ENCODE peak calls at places on chromosomes 5 and 9, in four cellular contexts. A is fibroblast of lung, V is astrocyte, Q is HCT116. W is an unnamed sample.

GRCh38 chr9:34252670-34253459 is 74.0 kb downstream of the UBAP1 start:
- DNase-seq in A (peak; percentile 72), V (peak; percentile 61), Q (peak; percentile 18), W (peak; percentile 66)

GRCh38 chr5:1467341-1468246 is 22.4 kb upstream of the SLC6A3 start:
- DNase-seq in A (no peak), V (no peak), Q (no peak), W (no peak)

GRCh38 chr5:106862450-106863193 is 808.1 kb downstream of the EFNA5 start:
- DNase-seq in A (peak; percentile 91), V (peak; percentile 92), Q (no peak), W (no peak)

GRCh38 chr9:108087781-108088180 is 598.2 kb upstream of the KLF4 start:
- DNase-seq in A (no peak), V (no peak), Q (no peak), W (no peak)

GRCh38 chr9:89668216-89668867 is 63.5 kb downstream of the GADD45G start:
- DNase-seq in A (no peak), V (no peak), Q (no peak), W (no peak)

GRCh38 chr5:45105491-45105994 is 296.8 kb downstream of the MRPS30 start:
- DNase-seq in A (no peak), V (no peak), Q (no peak), W (no peak)

GRCh38 chr9:120214331-120214730 is 365.6 kb downstream of the CDK5RAP2 start:
- DNase-seq in A (no peak), V (no peak), Q (no peak), W (no peak)

GRCh38 chr5:103774736-103775135 is 212.1 kb upstream of the NUDT12 start:
- DNase-seq in A (peak; percentile 72), V (peak; percentile 61), Q (no peak), W (no peak)

GRCh38 chr5:53469946-53470687 is 10.3 kb upstream of the FST start:
- DNase-seq in A (peak; percentile 83), V (peak; percentile 79), Q (no peak), W (no peak)
- H3K27ac ChIP-seq in A (no peak overlapping the region), V (no peak overlapping the region), Q (no peak overlapping the region), W (no peak overlapping the region)

GRCh38 chr5:135304352-135305221 is 94.4 kb downstream of the MACROH2A1 start:
- DNase-seq in A (peak; percentile 51), V (peak; percentile 30), Q (no peak), W (no peak)

GRCh38 chr5:135306557-135306956 is 92.5 kb downstream of the MACROH2A1 start:
- DNase-seq in A (no peak), V (no peak), Q (no peak), W (no peak)

GRCh38 chr5:135308245-135308644 is 90.8 kb downstream of the MACROH2A1 start:
- DNase-seq in A (peak; percentile 58), V (peak; percentile 46), Q (no peak), W (no peak)

GRCh38 chr5:135307143-135307903 is 91.7 kb downstream of the MACROH2A1 start:
- DNase-seq in A (peak; percentile 17), V (no peak), Q (no peak), W (no peak)

GRCh38 chr5:135303582-135304173 is 95.4 kb downstream of the MACROH2A1 start:
- DNase-seq in A (no peak), V (no peak), Q (no peak), W (no peak)
- H3K4me1 ChIP-seq in A (peaks cover 5% of the 10 kb centered on the region), V (peaks cover 6% of the 10 kb centered on the region), Q (no peaks in the 10 kb centered on the region), W (no peaks in the 10 kb centered on the region)

GRCh38 chr9:121650220-121651013 is 1.0 kb upstream of the DAB2IP start:
- DNase-seq in A (peak; percentile 55), V (peak; percentile 38), Q (no peak), W (peak; percentile 93)

GRCh38 chr9:121652838-121653231 is 1.4 kb downstream of the DAB2IP start:
- DNase-seq in A (no peak), V (no peak), Q (no peak), W (no peak)

GRCh38 chr9:121651014-121651294 is 480 bp upstream of the DAB2IP start:
- DNase-seq in A (no peak), V (no peak), Q (no peak), W (peak; percentile 39)

GRCh38 chr9:121652037-121652837 is 803 bp downstream of the DAB2IP start:
- DNase-seq in A (peak; percentile 23), V (no peak), Q (no peak), W (peak; percentile 39)

DNA sequence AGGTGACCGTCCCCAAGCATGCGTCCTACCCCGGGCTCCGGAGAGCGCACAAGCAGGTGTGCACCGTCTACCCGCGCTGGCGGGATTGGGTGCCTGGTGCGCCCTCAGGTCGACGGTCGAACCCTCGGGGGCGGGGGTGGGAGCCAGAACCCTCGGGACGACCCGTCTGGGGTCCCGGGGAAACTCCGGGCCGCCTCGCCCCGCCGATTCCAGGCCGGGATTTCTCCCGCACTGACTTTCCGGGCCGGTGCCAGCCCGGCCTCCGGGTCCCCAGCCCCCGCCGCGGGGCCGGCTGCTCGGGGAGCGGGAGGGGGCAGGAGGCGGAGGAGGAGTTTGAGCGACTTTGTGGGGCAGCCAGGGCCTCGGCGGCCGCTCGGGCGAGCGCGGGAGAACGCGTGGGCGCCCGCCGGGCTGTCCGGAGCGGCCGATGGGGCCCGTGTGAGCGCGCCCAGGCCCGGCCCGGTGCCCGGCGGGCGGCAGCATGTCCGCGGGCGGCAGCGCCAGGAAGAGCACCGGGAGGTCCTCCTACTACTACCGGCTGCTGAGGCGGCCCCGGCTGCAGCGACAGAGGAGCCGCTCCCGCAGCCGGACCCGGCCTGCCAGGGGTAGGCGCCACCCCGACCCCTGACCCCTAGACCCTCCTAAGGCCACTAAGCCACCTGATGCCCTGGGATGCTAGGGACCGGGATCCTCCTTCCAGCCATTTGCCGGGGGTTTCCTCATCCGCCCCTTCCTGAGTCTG is at the start of gene DAB2IP:
- DNase-seq in A (peak; percentile 54), V (no peak), Q (no peak), W (peak; percentile 88)
- TF ChIP-seq EZH2 in A (no peak), V (no peak), Q (no peak), W (no peak)

GRCh38 chr9:99071313-99072039 is 33.4 kb upstream of the TGFBR1 start:
- DNase-seq in A (peak; percentile 55), V (peak; percentile 39), Q (no peak), W (no peak)
- H3K27ac ChIP-seq in A (no peak overlapping the region), V (peak overlapping the region; percentile 36), Q (no peak overlapping the region), W (no peak overlapping the region)

GRCh38 chr5:79560774-79561524 is 47.0 kb upstream of the HOMER1 start:
- DNase-seq in A (peak; percentile 61), V (peak; percentile 40), Q (no peak), W (no peak)

GRCh38 chr5:79552984-79553383 is 39.0 kb upstream of the HOMER1 start:
- DNase-seq in A (no peak), V (no peak), Q (no peak), W (peak; percentile 88)

GRCh38 chr5:79555418-79555817 is 41.5 kb upstream of the HOMER1 start:
- DNase-seq in A (no peak), V (no peak), Q (no peak), W (no peak)
- H3K4me1 ChIP-seq in A (no peaks in the 10 kb centered on the region), V (no peaks in the 10 kb centered on the region), Q (no peaks in the 10 kb centered on the region), W (peaks cover 19% of the 10 kb centered on the region)

GRCh38 chr5:32160228-32160627 is 13.9 kb downstream of the GOLPH3 start:
- DNase-seq in A (no peak), V (no peak), Q (no peak), W (no peak)

GRCh38 chr5:32165597-32165996 is 8.5 kb downstream of the GOLPH3 start:
- DNase-seq in A (no peak), V (no peak), Q (no peak), W (no peak)

GRCh38 chr5:32159328-32160072 is 14.6 kb downstream of the GOLPH3 start:
- DNase-seq in A (no peak), V (no peak), Q (no peak), W (no peak)

GRCh38 chr5:32163785-32164184 is 10.3 kb downstream of the GOLPH3 start:
- DNase-seq in A (no peak), V (no peak), Q (no peak), W (no peak)

DNA sequence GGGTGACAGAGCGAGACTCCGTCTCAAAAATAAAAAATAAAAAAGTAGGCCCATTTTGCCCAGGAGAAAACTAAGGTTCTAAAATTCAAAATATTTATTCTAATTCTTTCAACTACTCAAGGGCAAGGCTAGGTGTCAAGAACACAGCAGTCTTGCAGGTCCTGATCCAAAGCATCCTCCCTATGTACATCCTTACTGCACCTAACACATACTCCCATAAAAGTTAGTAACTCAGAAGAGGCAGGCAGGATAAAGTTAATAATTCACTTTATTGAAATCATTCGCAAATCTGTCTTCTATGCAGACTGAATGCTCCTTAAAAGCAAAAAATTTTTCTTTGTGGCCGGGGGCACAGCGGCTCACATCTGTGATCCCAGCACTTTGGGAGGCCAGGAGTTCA is 11.1 kb downstream of the GOLPH3 start:
- DNase-seq in A (no peak), V (no peak), Q (no peak), W (no peak)
- TF ChIP-seq EZH2 in A (no peak), V (no peak), Q (no peak), W (no peak)

GRCh38 chr5:105392122-105392709 is 1829.6 kb upstream of the NUDT12 start:
- DNase-seq in A (no peak), V (no peak), Q (peak; percentile 7), W (no peak)

DNA sequence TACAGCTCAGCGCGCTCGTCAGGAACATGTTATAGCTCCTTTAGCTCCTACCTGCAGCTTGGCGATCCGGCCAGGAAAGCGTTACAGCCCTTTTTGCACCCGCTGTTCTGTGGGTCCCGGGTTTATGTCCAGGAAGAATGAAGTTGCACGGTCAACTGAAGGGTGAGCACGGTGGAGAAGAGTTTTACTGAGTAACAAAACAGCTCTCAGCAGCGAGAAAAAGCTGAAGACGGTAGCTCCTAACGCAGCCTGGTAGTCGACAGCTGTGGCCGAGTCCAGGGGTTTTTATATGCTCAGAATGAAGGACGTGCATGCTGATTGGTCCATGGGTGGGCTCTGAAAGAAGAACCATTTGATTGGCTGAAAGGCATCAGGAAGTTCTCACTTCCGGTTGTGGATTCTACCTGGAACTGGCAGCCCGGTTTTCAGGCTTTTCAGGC is 1830.1 kb upstream of the NUDT12 start:
- DNase-seq in A (no peak), V (no peak), Q (peak; percentile 81), W (no peak)
- H3K27ac ChIP-seq in A (no peak overlapping the region), V (no peak overlapping the region), Q (peak overlapping the region; percentile 61), W (no peak overlapping the region)

W was measured in A673.